ENCODE peak calls at places on chromosomes 16 and 17, in four cellular contexts. H is H1, D is K562, G is HepG2. L is an unnamed sample.

GRCh38 chr17:39555368-39555767 is 52.4 kb downstream of the NEUROD2 start:
- DNase-seq in H (no peak), D (no peak), G (no peak), L (no peak)

GRCh38 chr16:77657016-77657415 is 65.3 kb upstream of the NUDT7 start:
- DNase-seq in H (no peak), D (peak), G (peak), L (peak)

GRCh38 chr16:20868890-20869289 is 31.3 kb downstream of the DCUN1D3 start:
- DNase-seq in H (no peak), D (no peak), G (peak), L (no peak)

GRCh38 chr17:51461578-51462004 is 201.2 kb downstream of the UTP18 start:
- DNase-seq in H (peak), D (peak), G (peak), L (peak)

GRCh38 chr16:69188716-69189115 is 1.8 kb downstream of the SNTB2 start:
- DNase-seq in H (no peak), D (no peak), G (no peak), L (no peak)

GRCh38 chr16:23950898-23951297 is 115.1 kb downstream of the PRKCB start:
- DNase-seq in H (no peak), D (no peak), G (no peak), L (no peak)

GRCh38 chr16:53948734-53949430 is 244.9 kb downstream of the FTO start:
- DNase-seq in H (no peak), D (no peak), G (no peak), L (no peak)

GRCh38 chr16:10920726-10921427 is 21.4 kb downstream of the DEXI start:
- DNase-seq in H (no peak), D (no peak), G (no peak), L (no peak)

GRCh38 chr16:78494105-78494504 is 394.7 kb downstream of the WWOX start:
- DNase-seq in H (no peak), D (no peak), G (no peak), L (no peak)

GRCh38 chr17:50805486-50805885 is 29.9 kb upstream of the WFIKKN2 start:
- DNase-seq in H (no peak), D (no peak), G (no peak), L (no peak)

GRCh38 chr17:82230627-82231311 is 1.9 kb downstream of the SLC16A3 start:
- DNase-seq in H (no peak), D (peak), G (peak), L (no peak)

GRCh38 chr16:12159028-12159427 is 182.5 kb downstream of the SNX29 start:
- DNase-seq in H (no peak), D (no peak), G (no peak), L (no peak)

GRCh38 chr17:71601894-71602504 is 518.8 kb upstream of the SOX9 start:
- DNase-seq in H (no peak), D (no peak), G (no peak), L (no peak)

GRCh38 chr17:66450008-66450856 is 147.8 kb downstream of the PRKCA start:
- DNase-seq in H (no peak), D (no peak), G (peak), L (no peak)

GRCh38 chr17:10055251-10055975 is 143.0 kb downstream of the GAS7 start:
- DNase-seq in H (no peak), D (no peak), G (no peak), L (no peak)

GRCh38 chr17:16286947-16287562 is 66.2 kb downstream of the CENPV start:
- DNase-seq in H (no peak), D (peak), G (no peak), L (no peak)

GRCh38 chr17:44005527-44005864 is 1.1 kb downstream of the NAGS start:
- DNase-seq in H (no peak), D (no peak), G (no peak), L (no peak)

GRCh38 chr16:89343501-89344291 is 126.2 kb downstream of the ZNF778 start:
- DNase-seq in H (no peak), D (no peak), G (no peak), L (peak)

GRCh38 chr17:18318771-18319450 is 3.8 kb downstream of the SMCR8 start:
- DNase-seq in H (no peak), D (no peak), G (no peak), L (no peak)

GRCh38 chr16:72997141-72997542 is 50.8 kb downstream of the ZFHX3 start:
- DNase-seq in H (no peak), D (no peak), G (no peak), L (no peak)

DNA sequence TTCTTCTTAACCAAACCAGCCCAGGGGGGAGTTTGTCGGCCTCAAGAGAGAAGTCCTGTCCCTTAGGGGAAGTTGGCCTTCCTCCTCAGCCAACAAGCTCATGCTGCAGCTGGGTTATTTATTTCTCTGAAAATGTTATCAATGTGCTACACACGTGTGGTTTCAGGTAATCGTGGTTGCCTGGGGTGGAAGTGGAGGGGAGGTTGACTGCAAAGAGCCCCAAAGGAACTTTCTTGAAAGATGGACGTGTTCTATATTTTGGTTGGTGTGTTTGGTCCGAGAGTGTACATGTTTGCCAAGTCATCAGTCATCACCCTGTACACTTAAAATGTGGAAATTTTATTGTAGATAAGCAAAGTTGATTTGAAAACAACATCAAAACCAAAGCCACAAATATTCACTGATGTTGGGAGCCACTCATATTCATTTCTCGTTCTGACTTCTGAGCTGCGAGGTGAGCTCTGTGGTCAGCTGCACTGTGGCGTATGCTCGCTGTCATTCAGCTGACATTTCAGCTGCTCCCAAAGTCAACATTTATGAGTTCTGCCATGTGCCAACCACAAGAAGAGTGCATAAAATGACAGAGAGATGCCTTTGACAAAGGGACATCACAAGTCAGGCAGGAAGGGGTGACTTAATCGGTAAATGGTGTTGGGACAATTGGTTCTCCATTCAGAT is 26.5 kb upstream of the ADGRG1 start:
- DNase-seq in H (no peak), D (peak), G (no peak), L (no peak)
- TF ChIP-seq SRF in H (no peak), D (no peak), G (no peak), L (no peak)

GRCh38 chr17:29918922-29919856 is 10.8 kb downstream of the SSH2 start:
- DNase-seq in H (no peak), D (no peak), G (no peak), L (no peak)
- TF ChIP-seq FOSL1 in H (no peak), D (no peak), G (no peak), L (no peak)

GRCh38 chr17:57595942-57596695 is 149.0 kb downstream of the CCDC182 start:
- DNase-seq in H (no peak), D (no peak), G (no peak), L (no peak)
- TF ChIP-seq SRF in H (no peak), D (no peak), G (no peak), L (no peak)

GRCh38 chr17:62780951-62781350 is 27.2 kb downstream of the MARCHF10 start:
- DNase-seq in H (no peak), D (no peak), G (no peak), L (no peak)

GRCh38 chr17:62781826-62782225 is 26.3 kb downstream of the MARCHF10 start:
- DNase-seq in H (no peak), D (no peak), G (peak), L (no peak)

GRCh38 chr17:62778990-62779681 is 29.0 kb downstream of the MARCHF10 start:
- DNase-seq in H (no peak), D (no peak), G (peak), L (peak)

GRCh38 chr17:62781356-62781755 is 26.8 kb downstream of the MARCHF10 start:
- DNase-seq in H (no peak), D (no peak), G (no peak), L (no peak)

GRCh38 chr17:62780273-62780672 is 27.8 kb downstream of the MARCHF10 start:
- DNase-seq in H (no peak), D (no peak), G (no peak), L (no peak)
- TF ChIP-seq FOSL1 in H (no peak), D (no peak), G (no peak), L (no peak)

GRCh38 chr17:69357701-69358100 is 30.8 kb upstream of the ABCA5 start:
- DNase-seq in H (no peak), D (no peak), G (peak), L (no peak)
- TF ChIP-seq SRF in H (no peak), D (no peak), G (no peak), L (no peak)

DNA sequence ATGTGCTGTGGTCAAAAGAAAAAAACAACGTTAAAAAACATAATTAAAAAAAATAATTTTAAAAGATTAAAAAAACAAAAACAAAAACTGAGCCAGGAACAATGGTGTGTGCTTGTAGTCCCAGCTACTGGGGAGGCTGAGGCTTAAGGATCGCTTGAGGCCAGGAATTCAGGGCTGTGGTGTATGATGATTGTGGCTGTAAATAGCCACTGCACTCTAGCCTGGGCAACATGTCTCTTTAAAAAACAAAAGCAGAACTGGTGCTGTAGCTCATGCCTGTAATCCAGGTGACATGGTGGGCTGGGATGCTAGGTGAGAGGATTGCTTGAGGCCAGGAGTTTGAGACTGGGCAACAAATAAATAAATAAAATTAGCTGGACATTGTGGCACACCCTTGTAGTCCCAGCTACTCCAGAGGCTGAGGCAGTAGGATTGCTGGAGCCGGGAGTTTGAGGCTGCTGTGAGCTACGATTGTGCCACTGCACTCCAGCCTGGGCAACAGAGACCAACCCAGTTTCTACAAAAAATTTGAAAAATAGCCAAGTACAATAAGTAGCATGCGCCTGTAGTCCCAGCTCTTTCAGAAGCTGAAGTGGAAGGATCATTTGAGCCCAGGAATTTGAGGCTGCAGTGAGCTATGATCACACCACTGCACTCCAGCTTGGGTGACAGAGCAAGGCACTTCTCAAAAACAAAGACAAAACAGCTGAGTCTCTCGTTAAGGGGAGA is 43.6 kb downstream of the NFATC3 start:
- DNase-seq in H (no peak), D (no peak), G (peak), L (no peak)
- TF ChIP-seq FOSL1 in H (no peak), D (no peak), G (no peak), L (no peak)

GRCh38 chr17:47918991-47919390 is 22.4 kb upstream of the PNPO start:
- DNase-seq in H (no peak), D (no peak), G (no peak), L (no peak)
- TF ChIP-seq SRF in H (no peak), D (no peak), G (no peak), L (no peak)